ENCODE peak calls at places on chromosome 13, in nine cellular contexts. U is NCI-H1694 treated with DMSO at 0.1 percent for 48 hours; L is lower lobe of right lung; V is natural killer cell treated with Interleukin-12 subunit alpha and Interleukin-12 subunit beta and Interleukin-15 and Interleukin-18, amount 100 ng/mL, for 72 hours; R is BE2C; Z is mesothelial cell of epicardium; B is CD4-positive, alpha-beta memory T cell; D is iPS-NIHi11; C is GF-D8. Y is an unnamed sample.

GRCh38 chr13:91368676-91369425 is 21.4 kb downstream of the MIR17HG start:
- DNase-seq in C (no peak), D (no peak), V (no peak), R (no peak), L (no peak), U (no peak), B (no peak), Z (no peak), Y (no peak)

GRCh38 chr13:91313103-91313502 is 34.4 kb upstream of the MIR17HG start:
- DNase-seq in U (no peak), R (no peak), Z (no peak), V (no peak), D (peak), C (no peak), L (no peak), B (peak), Y (no peak)

GRCh38 chr13:29907670-29908069 is 57.3 kb upstream of the UBL3 start:
- DNase-seq in B (no peak), U (no peak), Z (no peak), C (no peak), V (no peak), R (no peak), L (no peak), D (no peak), Y (no peak)

GRCh38 chr13:98103942-98104880 is 38.7 kb upstream of the FARP1 start:
- DNase-seq in Z (no peak), V (no peak), C (no peak), U (no peak), R (no peak), L (no peak), B (no peak), D (no peak), Y (no peak)

GRCh38 chr13:54196684-54197083 is 1168.1 kb downstream of the OLFM4 start:
- DNase-seq in B (no peak), V (no peak), R (no peak), L (no peak), C (no peak), U (no peak), D (no peak), Z (no peak), Y (no peak)

GRCh38 chr13:32594339-32594738 is 8.1 kb downstream of the PDS5B start:
- DNase-seq in V (no peak), D (no peak), R (no peak), L (no peak), Z (no peak), C (no peak), U (no peak), B (no peak), Y (no peak)

GRCh38 chr13:99371956-99372355 is 64.8 kb upstream of the GPR183 start:
- DNase-seq in V (no peak), D (no peak), U (no peak), R (no peak), Z (no peak), L (no peak), B (peak), C (no peak), Y (no peak)

GRCh38 chr13:98315466-98315865 is 138.4 kb upstream of the RNF113B start:
- DNase-seq in B (no peak), D (peak), V (no peak), U (no peak), R (no peak), Z (no peak), L (no peak), C (no peak), Y (no peak)

GRCh38 chr13:83895994-83896580 is 13.8 kb upstream of the SLITRK1 start:
- DNase-seq in C (no peak), D (no peak), U (no peak), Z (no peak), L (no peak), R (no peak), V (no peak), B (no peak), Y (no peak)

GRCh38 chr13:23547000-23547590 is 23.1 kb upstream of the TNFRSF19 start:
- DNase-seq in L (no peak), V (no peak), D (peak), Z (peak), C (no peak), B (no peak), R (peak), U (no peak), Y (no peak)

GRCh38 chr13:40980466-40980865 is 38.6 kb downstream of the ELF1 start:
- DNase-seq in D (no peak), B (peak), U (no peak), C (no peak), L (no peak), Z (no peak), R (no peak), V (no peak), Y (no peak)

GRCh38 chr13:36453518-36453917 is 21.2 kb downstream of the CCNA1 start:
- DNase-seq in Z (no peak), L (no peak), R (no peak), V (no peak), C (no peak), D (peak), U (no peak), B (no peak), Y (no peak)

GRCh38 chr13:93224545-93224944 is 2.1 kb upstream of the GPC6 start:
- DNase-seq in V (no peak), C (no peak), Z (no peak), U (no peak), R (no peak), D (peak), B (no peak), L (no peak), Y (no peak)

GRCh38 chr13:111119966-111120365 is 4.9 kb downstream of the ARHGEF7 start:
- DNase-seq in D (no peak), V (no peak), C (no peak), Z (no peak), U (no peak), B (no peak), R (no peak), L (no peak), Y (no peak)

GRCh38 chr13:98992355-98992754 is 14.5 kb upstream of the DOCK9 start:
- DNase-seq in V (no peak), R (no peak), C (no peak), Z (no peak), U (no peak), L (no peak), D (no peak), B (no peak), Y (no peak)

GRCh38 chr13:36814465-36814864 is 4.6 kb upstream of the RFXAP start:
- DNase-seq in C (no peak), L (no peak), V (no peak), U (no peak), Z (no peak), R (no peak), B (no peak), D (no peak), Y (no peak)

GRCh38 chr13:97344250-97345175 is 89.5 kb upstream of the RAP2A start:
- DNase-seq in U (peak), C (no peak), R (peak), B (peak), L (peak), D (peak), V (no peak), Z (no peak), Y (no peak)

GRCh38 chr13:21310220-21310619 is 133.8 kb downstream of the MRPL57 start:
- DNase-seq in D (no peak), C (peak), L (no peak), Z (no peak), R (no peak), B (no peak), U (no peak), V (no peak), Y (no peak)

GRCh38 chr13:76004411-76004810 is 368.3 kb downstream of the LMO7 start:
- DNase-seq in D (no peak), L (no peak), V (no peak), Z (no peak), C (no peak), U (no peak), R (no peak), B (no peak), Y (no peak)

GRCh38 chr13:113203507-113204377 is 4.7 kb downstream of the PCID2 start:
- DNase-seq in R (peak), U (no peak), V (no peak), C (no peak), D (no peak), L (no peak), B (no peak), Z (no peak), Y (no peak)

GRCh38 chr13:75341025-75341424 is 140.9 kb downstream of the TBC1D4 start:
- DNase-seq in U (no peak), L (no peak), B (no peak), C (no peak), V (no peak), Z (no peak), D (no peak), R (no peak), Y (no peak)

GRCh38 chr13:112971288-112971643 is 2.3 kb downstream of the MCF2L start:
- DNase-seq in R (no peak), V (no peak), Z (no peak), U (no peak), D (no peak), L (no peak), B (no peak), C (no peak), Y (no peak)

GRCh38 chr13:76522083-76522755 is 364.0 kb downstream of the KCTD12 start:
- DNase-seq in C (no peak), V (no peak), B (no peak), R (peak), L (no peak), U (peak), Z (no peak), D (peak), Y (no peak)

GRCh38 chr13:43698743-43699142 is 88.0 kb downstream of the ENOX1 start:
- DNase-seq in D (no peak), R (no peak), C (no peak), Z (no peak), U (no peak), B (no peak), V (no peak), L (no peak), Y (no peak)

GRCh38 chr13:45879666-45880065 is 28.1 kb upstream of the SIAH3 start:
- DNase-seq in R (no peak), V (no peak), D (peak), U (no peak), L (no peak), B (no peak), C (no peak), Z (no peak), Y (no peak)

GRCh38 chr13:42047561-42048322 is 706 bp upstream of the DGKH start:
- DNase-seq in U (no peak), D (peak), C (no peak), Z (peak), B (peak), V (no peak), R (peak), L (peak), Y (no peak)

GRCh38 chr13:93450226-93450625 is 223.6 kb downstream of the GPC6 start:
- DNase-seq in L (no peak), R (no peak), C (no peak), Z (no peak), B (no peak), U (no peak), D (no peak), V (no peak), Y (no peak)